ENCODE peak calls at places on chromosomes 2 and 18, in seven cellular contexts. One of them, this sample, is unnamed.

GRCh38 chr2:116413659-116414058 is 1400.8 kb upstream of the DDX18 start:
- DNase-seq in tibial artery: no peak
- DNase-seq in transverse colon: no peak
- DNase-seq in Peyer's patch: no peak
- DNase-seq in CD8-positive, alpha-beta T cell: no peak
- DNase-seq in mammary epithelial cell: no peak
- DNase-seq in A673: no peak
- DNase-seq in this sample: no peak

GRCh38 chr2:201813996-201814845 is 7.9 kb downstream of the CDK15 start:
- DNase-seq in tibial artery: no peak
- DNase-seq in transverse colon: no peak
- DNase-seq in Peyer's patch: no peak
- DNase-seq in CD8-positive, alpha-beta T cell: no peak
- DNase-seq in mammary epithelial cell: no peak
- DNase-seq in A673: no peak
- DNase-seq in this sample: peak; percentile 24

GRCh38 chr2:174117951-174118930 is 130.1 kb downstream of the OLA1 start:
- DNase-seq in tibial artery: no peak
- DNase-seq in transverse colon: no peak
- DNase-seq in Peyer's patch: no peak
- DNase-seq in CD8-positive, alpha-beta T cell: no peak
- DNase-seq in mammary epithelial cell: peak; percentile 70
- DNase-seq in A673: peak; percentile 77
- DNase-seq in this sample: no peak

GRCh38 chr2:225090746-225091145 is 48.5 kb upstream of the DOCK10 start:
- DNase-seq in tibial artery: no peak
- DNase-seq in transverse colon: no peak
- DNase-seq in Peyer's patch: no peak
- DNase-seq in CD8-positive, alpha-beta T cell: no peak
- DNase-seq in mammary epithelial cell: peak; percentile 67
- DNase-seq in A673: no peak
- DNase-seq in this sample: no peak

GRCh38 chr2:154375625-154376020 is 322.9 kb upstream of the KCNJ3 start:
- DNase-seq in tibial artery: no peak
- DNase-seq in transverse colon: no peak
- DNase-seq in Peyer's patch: no peak
- DNase-seq in CD8-positive, alpha-beta T cell: no peak
- DNase-seq in mammary epithelial cell: peak; percentile 28
- DNase-seq in A673: peak; percentile 74
- DNase-seq in this sample: peak; percentile 70

GRCh38 chr2:164671664-164672396 is 50.5 kb upstream of the GRB14 start:
- DNase-seq in tibial artery: no peak
- DNase-seq in transverse colon: no peak
- DNase-seq in Peyer's patch: no peak
- DNase-seq in CD8-positive, alpha-beta T cell: no peak
- DNase-seq in mammary epithelial cell: no peak
- DNase-seq in A673: no peak
- DNase-seq in this sample: no peak

GRCh38 chr18:63708650-63709049 is 5.9 kb downstream of the SERPINB11 start:
- DNase-seq in tibial artery: no peak
- DNase-seq in transverse colon: no peak
- DNase-seq in Peyer's patch: no peak
- DNase-seq in CD8-positive, alpha-beta T cell: no peak
- DNase-seq in mammary epithelial cell: peak; percentile 39
- DNase-seq in A673: no peak
- DNase-seq in this sample: no peak

GRCh38 chr2:163319006-163319405 is 416.8 kb downstream of the FIGN start:
- DNase-seq in tibial artery: no peak
- DNase-seq in transverse colon: no peak
- DNase-seq in Peyer's patch: no peak
- DNase-seq in CD8-positive, alpha-beta T cell: no peak
- DNase-seq in mammary epithelial cell: peak; percentile 68
- DNase-seq in A673: no peak
- DNase-seq in this sample: peak; percentile 5

GRCh38 chr18:38368886-38369285 is 803.3 kb upstream of the CELF4 start:
- DNase-seq in tibial artery: no peak
- DNase-seq in transverse colon: no peak
- DNase-seq in Peyer's patch: no peak
- DNase-seq in CD8-positive, alpha-beta T cell: no peak
- DNase-seq in mammary epithelial cell: no peak
- DNase-seq in A673: no peak
- DNase-seq in this sample: no peak

GRCh38 chr2:121087117-121087516 is 197.9 kb downstream of the TFCP2L1 start:
- DNase-seq in tibial artery: no peak
- DNase-seq in transverse colon: no peak
- DNase-seq in Peyer's patch: no peak
- DNase-seq in CD8-positive, alpha-beta T cell: no peak
- DNase-seq in mammary epithelial cell: no peak
- DNase-seq in A673: no peak
- DNase-seq in this sample: no peak

GRCh38 chr2:133424876-133425275 is 143.4 kb downstream of the NCKAP5 start:
- DNase-seq in tibial artery: no peak
- DNase-seq in transverse colon: no peak
- DNase-seq in Peyer's patch: no peak
- DNase-seq in CD8-positive, alpha-beta T cell: no peak
- DNase-seq in mammary epithelial cell: peak; percentile 84
- DNase-seq in A673: no peak
- DNase-seq in this sample: no peak

GRCh38 chr2:109384308-109385271 is 229.2 kb downstream of the SEPTIN10 start:
- DNase-seq in tibial artery: peak; percentile 18
- DNase-seq in transverse colon: no peak
- DNase-seq in Peyer's patch: peak; percentile 40
- DNase-seq in CD8-positive, alpha-beta T cell: no peak
- DNase-seq in mammary epithelial cell: no peak
- DNase-seq in A673: no peak
- DNase-seq in this sample: no peak

GRCh38 chr2:227363756-227364155 is 15.3 kb downstream of the TM4SF20 start:
- DNase-seq in tibial artery: no peak
- DNase-seq in transverse colon: no peak
- DNase-seq in Peyer's patch: no peak
- DNase-seq in CD8-positive, alpha-beta T cell: no peak
- DNase-seq in mammary epithelial cell: no peak
- DNase-seq in A673: peak; percentile 43
- DNase-seq in this sample: no peak

GRCh38 chr18:54215069-54215468 is 9.4 kb downstream of the MBD2 start:
- DNase-seq in tibial artery: no peak
- DNase-seq in transverse colon: no peak
- DNase-seq in Peyer's patch: no peak
- DNase-seq in CD8-positive, alpha-beta T cell: no peak
- DNase-seq in mammary epithelial cell: peak; percentile 17
- DNase-seq in A673: no peak
- DNase-seq in this sample: no peak

GRCh38 chr2:30989746-30990145 is 148.5 kb downstream of the GALNT14 start:
- DNase-seq in tibial artery: no peak
- DNase-seq in transverse colon: no peak
- DNase-seq in Peyer's patch: no peak
- DNase-seq in CD8-positive, alpha-beta T cell: no peak
- DNase-seq in mammary epithelial cell: no peak
- DNase-seq in A673: no peak
- DNase-seq in this sample: no peak

DNA sequence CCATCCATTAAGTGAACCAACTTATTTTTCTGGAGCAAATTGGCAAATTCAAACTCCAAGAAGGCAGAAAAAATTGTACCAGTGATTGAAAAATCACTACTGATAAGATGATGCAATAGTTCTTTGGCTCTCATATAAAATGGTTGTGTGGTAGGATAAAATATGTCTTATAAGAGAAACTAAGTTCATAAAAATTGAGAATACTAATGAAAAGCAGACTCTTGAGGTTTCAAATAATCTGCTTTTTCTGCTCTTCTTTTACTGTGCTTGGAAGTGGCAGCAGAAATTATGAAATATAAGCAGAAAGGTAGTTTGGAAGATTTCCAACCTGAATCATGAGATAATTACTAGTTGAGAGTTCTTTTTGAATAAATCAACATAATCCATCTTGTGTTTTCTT is 61.9 kb downstream of the PPP1R1C start:
- DNase-seq in tibial artery: no peak
- DNase-seq in transverse colon: no peak
- DNase-seq in Peyer's patch: no peak
- DNase-seq in CD8-positive, alpha-beta T cell: no peak
- DNase-seq in mammary epithelial cell: peak; percentile 3
- DNase-seq in A673: no peak
- DNase-seq in this sample: no peak
- H3K4me1 ChIP-seq in tibial artery: peaks cover 51% of the 10 kb centered on the region
- H3K4me1 ChIP-seq in transverse colon: no peaks in the 10 kb centered on the region
- H3K4me1 ChIP-seq in Peyer's patch: no peaks in the 10 kb centered on the region
- H3K4me1 ChIP-seq in CD8-positive, alpha-beta T cell: no peaks in the 10 kb centered on the region
- H3K4me1 ChIP-seq in mammary epithelial cell: peaks cover 3% of the 10 kb centered on the region
- H3K4me1 ChIP-seq in A673: peaks cover 28% of the 10 kb centered on the region
- H3K4me1 ChIP-seq in this sample: no peaks in the 10 kb centered on the region

GRCh38 chr2:240013343-240013742 is 11.8 kb downstream of the NDUFA10 start:
- DNase-seq in tibial artery: no peak
- DNase-seq in transverse colon: no peak
- DNase-seq in Peyer's patch: no peak
- DNase-seq in CD8-positive, alpha-beta T cell: no peak
- DNase-seq in mammary epithelial cell: no peak
- DNase-seq in A673: peak; percentile 16
- DNase-seq in this sample: peak; percentile 4
- TF ChIP-seq CTCF in tibial artery: no peak
- TF ChIP-seq CTCF in transverse colon: peak; percentile 20
- TF ChIP-seq CTCF in Peyer's patch: no peak
- TF ChIP-seq CTCF in CD8-positive, alpha-beta T cell: no peak
- TF ChIP-seq CTCF in mammary epithelial cell: peak; percentile 25
- TF ChIP-seq CTCF in A673: peak; percentile 24
- TF ChIP-seq CTCF in this sample: peak; percentile 14

GRCh38 chr18:23235336-23235735 is 100.1 kb downstream of the CABLES1 start:
- DNase-seq in tibial artery: no peak
- DNase-seq in transverse colon: no peak
- DNase-seq in Peyer's patch: no peak
- DNase-seq in CD8-positive, alpha-beta T cell: no peak
- DNase-seq in mammary epithelial cell: no peak
- DNase-seq in A673: no peak
- DNase-seq in this sample: no peak

GRCh38 chr18:23235860-23236259 is 100.6 kb downstream of the CABLES1 start:
- DNase-seq in tibial artery: no peak
- DNase-seq in transverse colon: no peak
- DNase-seq in Peyer's patch: no peak
- DNase-seq in CD8-positive, alpha-beta T cell: no peak
- DNase-seq in mammary epithelial cell: no peak
- DNase-seq in A673: no peak
- DNase-seq in this sample: no peak

GRCh38 chr18:23232331-23232730 is 97.0 kb downstream of the CABLES1 start:
- DNase-seq in tibial artery: no peak
- DNase-seq in transverse colon: no peak
- DNase-seq in Peyer's patch: no peak
- DNase-seq in CD8-positive, alpha-beta T cell: peak; percentile 14
- DNase-seq in mammary epithelial cell: no peak
- DNase-seq in A673: peak; percentile 75
- DNase-seq in this sample: no peak

GRCh38 chr18:23236876-23237468 is 101.7 kb downstream of the CABLES1 start:
- DNase-seq in tibial artery: no peak
- DNase-seq in transverse colon: no peak
- DNase-seq in Peyer's patch: no peak
- DNase-seq in CD8-positive, alpha-beta T cell: no peak
- DNase-seq in mammary epithelial cell: no peak
- DNase-seq in A673: no peak
- DNase-seq in this sample: no peak

GRCh38 chr18:23234619-23235018 is 99.3 kb downstream of the CABLES1 start:
- DNase-seq in tibial artery: no peak
- DNase-seq in transverse colon: no peak
- DNase-seq in Peyer's patch: no peak
- DNase-seq in CD8-positive, alpha-beta T cell: no peak
- DNase-seq in mammary epithelial cell: no peak
- DNase-seq in A673: no peak
- DNase-seq in this sample: no peak
- H3K4me1 ChIP-seq in tibial artery: peaks cover 48% of the 10 kb centered on the region
- H3K4me1 ChIP-seq in transverse colon: peaks cover 14% of the 10 kb centered on the region
- H3K4me1 ChIP-seq in Peyer's patch: no peaks in the 10 kb centered on the region
- H3K4me1 ChIP-seq in CD8-positive, alpha-beta T cell: peaks cover 16% of the 10 kb centered on the region
- H3K4me1 ChIP-seq in mammary epithelial cell: peaks cover 17% of the 10 kb centered on the region
- H3K4me1 ChIP-seq in A673: peaks cover 23% of the 10 kb centered on the region
- H3K4me1 ChIP-seq in this sample: peaks cover 21% of the 10 kb centered on the region

GRCh38 chr2:170928824-170929685 is at the start of gene GORASP2:
- DNase-seq in tibial artery: peak; percentile 99
- DNase-seq in transverse colon: peak; percentile 98
- DNase-seq in Peyer's patch: peak; percentile 99
- DNase-seq in CD8-positive, alpha-beta T cell: peak; percentile 98
- DNase-seq in mammary epithelial cell: peak; percentile 99
- DNase-seq in A673: peak; percentile 100
- DNase-seq in this sample: peak; percentile 99
- TF ChIP-seq CTCF in tibial artery: peak; percentile 98
- TF ChIP-seq CTCF in transverse colon: peak; percentile 96
- TF ChIP-seq CTCF in Peyer's patch: peak; percentile 98
- TF ChIP-seq CTCF in CD8-positive, alpha-beta T cell: peak; percentile 93
- TF ChIP-seq CTCF in mammary epithelial cell: peak; percentile 85
- TF ChIP-seq CTCF in A673: peak; percentile 94
- TF ChIP-seq CTCF in this sample: peak; percentile 93

GRCh38 chr18:77058186-77058847 is 74.3 kb downstream of the MBP start:
- DNase-seq in tibial artery: peak; percentile 69
- DNase-seq in transverse colon: no peak
- DNase-seq in Peyer's patch: no peak
- DNase-seq in CD8-positive, alpha-beta T cell: no peak
- DNase-seq in mammary epithelial cell: no peak
- DNase-seq in A673: no peak
- DNase-seq in this sample: no peak
- H3K4me1 ChIP-seq in tibial artery: peaks cover 55% of the 10 kb centered on the region
- H3K4me1 ChIP-seq in transverse colon: peaks cover 36% of the 10 kb centered on the region
- H3K4me1 ChIP-seq in Peyer's patch: peaks cover 23% of the 10 kb centered on the region
- H3K4me1 ChIP-seq in CD8-positive, alpha-beta T cell: peaks cover 81% of the 10 kb centered on the region
- H3K4me1 ChIP-seq in mammary epithelial cell: peaks cover 9% of the 10 kb centered on the region
- H3K4me1 ChIP-seq in A673: no peaks in the 10 kb centered on the region
- H3K4me1 ChIP-seq in this sample: peaks cover 31% of the 10 kb centered on the region

DNA sequence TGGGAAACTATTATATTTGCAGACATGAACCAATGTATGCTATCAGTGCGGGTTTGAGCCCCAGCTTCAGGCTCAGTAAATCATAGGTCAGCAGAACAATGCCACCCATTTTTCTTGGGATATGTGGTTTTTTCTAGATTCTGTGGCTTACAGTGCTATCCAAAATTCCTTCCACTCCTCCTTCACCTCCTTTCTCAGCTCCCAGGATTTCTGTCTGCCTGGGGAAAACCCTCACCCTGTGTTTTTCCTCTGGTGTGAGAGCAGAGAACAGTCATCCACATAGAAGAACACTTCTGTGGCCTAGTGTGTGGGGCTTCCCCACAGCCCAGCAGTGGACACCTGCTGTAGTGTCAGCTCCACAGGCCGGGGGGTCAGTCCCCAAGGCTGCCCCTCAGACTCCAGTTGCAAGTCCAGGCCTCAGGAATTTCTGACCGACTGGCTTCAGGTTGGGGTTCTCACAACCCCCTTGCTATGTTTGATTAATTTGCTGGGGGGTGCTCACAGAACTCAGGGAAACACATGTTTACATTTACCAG is 238.2 kb downstream of the LDLRAD4 start:
- DNase-seq in tibial artery: no peak
- DNase-seq in transverse colon: no peak
- DNase-seq in Peyer's patch: no peak
- DNase-seq in CD8-positive, alpha-beta T cell: no peak
- DNase-seq in mammary epithelial cell: no peak
- DNase-seq in A673: no peak
- DNase-seq in this sample: no peak
- TF ChIP-seq CTCF in tibial artery: no peak
- TF ChIP-seq CTCF in transverse colon: no peak
- TF ChIP-seq CTCF in Peyer's patch: no peak
- TF ChIP-seq CTCF in CD8-positive, alpha-beta T cell: no peak
- TF ChIP-seq CTCF in mammary epithelial cell: no peak
- TF ChIP-seq CTCF in A673: no peak
- TF ChIP-seq CTCF in this sample: no peak